ENCODE peak calls at places on chromosomes 3 and 15, in four cellular contexts. B is A549, W is endothelial cell of umbilical vein, R is HepG2. H is an unnamed sample.

GRCh38 chr3:49006591-49007067 is 562 bp upstream of the WDR6 start:
- DNase-seq in B (no peak), W (peak), R (no peak), H (peak)

GRCh38 chr15:28896944-28897343 is 11.2 kb downstream of the APBA2 start:
- DNase-seq in B (peak), W (peak), R (peak), H (no peak)

GRCh38 chr3:148238421-148238821 is 459.3 kb upstream of the AGTR1 start:
- DNase-seq in B (no peak), W (no peak), R (no peak), H (no peak)

GRCh38 chr3:140630366-140630765 is 47.5 kb upstream of the TRIM42 start:
- DNase-seq in B (no peak), W (no peak), R (no peak), H (no peak)

GRCh38 chr3:24318668-24319287 is 175.9 kb downstream of the THRB start:
- DNase-seq in B (peak), W (no peak), R (peak), H (no peak)

GRCh38 chr3:33063651-33064051 is 33.3 kb downstream of the GLB1 start:
- DNase-seq in B (no peak), W (no peak), R (no peak), H (no peak)

GRCh38 chr3:102400766-102401165 is 34.0 kb upstream of the ZPLD1 start:
- DNase-seq in B (no peak), W (peak), R (no peak), H (no peak)

GRCh38 chr15:78438595-78439285 is 724 bp downstream of the IREB2 start:
- DNase-seq in B (peak), W (peak), R (peak), H (peak)

GRCh38 chr15:74863239-74864056 is 9.7 kb downstream of the SCAMP2 start:
- DNase-seq in B (no peak), W (no peak), R (no peak), H (no peak)

GRCh38 chr3:109640146-109640652 is 302.9 kb upstream of the DPPA4 start:
- DNase-seq in B (no peak), W (no peak), R (no peak), H (no peak)

GRCh38 chr15:95988574-95988887 is 342.0 kb upstream of the NR2F2 start:
- DNase-seq in B (peak), W (peak), R (peak), H (peak)

GRCh38 chr3:183085634-183086390 is 13.5 kb downstream of the MCCC1 start:
- DNase-seq in B (peak), W (no peak), R (no peak), H (peak)

GRCh38 chr3:45676248-45677044 is 12.8 kb upstream of the SACM1L start:
- DNase-seq in B (no peak), W (no peak), R (no peak), H (peak)

GRCh38 chr3:48514431-48515227 is 10.7 kb upstream of the SHISA5 start:
- DNase-seq in B (no peak), W (no peak), R (no peak), H (no peak)

GRCh38 chr3:74789111-74789510 is 174.7 kb upstream of the CNTN3 start:
- DNase-seq in B (peak), W (no peak), R (peak), H (peak)

GRCh38 chr15:30958219-30958618 is 33.2 kb downstream of the MTMR10 start:
- DNase-seq in B (no peak), W (no peak), R (no peak), H (no peak)

GRCh38 chr3:57283366-57283765 is 9.1 kb downstream of the ASB14 start:
- DNase-seq in B (no peak), W (no peak), R (no peak), H (no peak)

GRCh38 chr3:105518806-105519418 is 152.2 kb downstream of the ALCAM start:
- DNase-seq in B (peak), W (peak), R (peak), H (peak)

GRCh38 chr3:74054566-74054965 is 429.8 kb upstream of the PDZRN3 start:
- DNase-seq in B (no peak), W (no peak), R (no peak), H (no peak)

GRCh38 chr3:73674280-73674679 is 49.5 kb upstream of the PDZRN3 start:
- DNase-seq in B (no peak), W (no peak), R (no peak), H (no peak)

GRCh38 chr3:14415501-14415900 is 13.1 kb downstream of the SLC6A6 start:
- DNase-seq in B (no peak), W (no peak), R (no peak), H (no peak)

GRCh38 chr3:43489918-43490317 is 131.9 kb downstream of the ANO10 start:
- DNase-seq in B (no peak), W (peak), R (no peak), H (no peak)

GRCh38 chr15:75170711-75171341 is 30.9 kb upstream of the C15orf39 start:
- DNase-seq in B (no peak), W (no peak), R (no peak), H (no peak)

GRCh38 chr3:50352762-50353161 is 2.1 kb downstream of the CYB561D2 start:
- DNase-seq in B (peak), W (no peak), R (no peak), H (peak)

GRCh38 chr15:51227967-51228783 is 110.2 kb downstream of the CYP19A1 start:
- DNase-seq in B (peak), W (peak), R (peak), H (peak)

GRCh38 chr3:149067792-149068352 is 18.5 kb downstream of the HLTF start:
- DNase-seq in B (peak), W (no peak), R (peak), H (no peak)

GRCh38 chr3:186257866-186258265 is 104.2 kb downstream of the DGKG start:
- DNase-seq in B (no peak), W (no peak), R (no peak), H (peak)

GRCh38 chr3:186213946-186214345 is 105.1 kb upstream of the ETV5 start:
- DNase-seq in B (no peak), W (no peak), R (no peak), H (no peak)

GRCh38 chr3:99366663-99367429 is 271.5 kb upstream of the COL8A1 start:
- DNase-seq in B (peak), W (peak), R (no peak), H (peak)

GRCh38 chr3:130442284-130442683 is 74.7 kb upstream of the COL6A6 start:
- DNase-seq in B (no peak), W (no peak), R (no peak), H (no peak)

GRCh38 chr3:134317106-134317947 is 56.9 kb downstream of the AMOTL2 start:
- DNase-seq in B (peak), W (no peak), R (no peak), H (no peak)

GRCh38 chr3:37291275-37291700 is 116.9 kb upstream of the LRRFIP2 start:
- DNase-seq in B (peak), W (peak), R (no peak), H (no peak)
- TF ChIP-seq MYC in B (no peak), W (no peak), R (no peak), H (no peak)

DNA sequence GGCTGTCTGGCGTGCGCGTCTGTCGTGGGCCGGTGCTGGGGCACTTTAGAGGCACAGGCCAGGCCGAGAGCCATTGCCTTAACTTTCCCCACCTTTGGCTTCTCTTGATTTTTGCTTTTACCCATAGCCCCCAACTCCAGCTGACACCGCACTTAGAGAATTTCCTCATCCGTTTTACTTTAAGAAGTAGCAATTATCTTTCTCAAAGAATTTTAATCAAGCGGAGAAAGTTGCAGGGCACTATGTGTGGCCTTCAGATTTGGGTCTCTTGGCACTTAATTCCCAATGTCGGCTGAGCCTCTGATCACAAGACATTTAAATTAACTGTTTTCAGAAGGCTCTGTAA is 1.2 kb downstream of the ALDH1A3 start:
- DNase-seq in B (no peak), W (no peak), R (no peak), H (no peak)
- H3K4me3 ChIP-seq in B (no peak), W (no peak), R (no peak), H (no peak)

GRCh38 chr3:159848348-159849118 is 140.1 kb upstream of the IL12A start:
- DNase-seq in B (no peak), W (no peak), R (no peak), H (no peak)
- TF ChIP-seq MAX in B (no peak), W (no peak), R (no peak), H (no peak)

GRCh38 chr15:62618432-62618831 is 424.1 kb upstream of the TPM1 start:
- DNase-seq in B (peak), W (no peak), R (no peak), H (no peak)
- TF ChIP-seq MYC in B (no peak), W (no peak), R (no peak), H (no peak)

GRCh38 chr3:194305356-194306108 is 45.6 kb downstream of the CPN2 start:
- DNase-seq in B (no peak), W (no peak), R (no peak), H (no peak)
- H3K4me3 ChIP-seq in B (no peak), W (no peak), R (no peak), H (no peak)

GRCh38 chr15:81071130-81071529 is 62.9 kb upstream of the CFAP161 start:
- DNase-seq in B (no peak), W (peak), R (no peak), H (no peak)
- TF ChIP-seq MAX in B (no peak), W (no peak), R (no peak), H (no peak)